ENCODE peak calls at places on chromosomes 13 and 19, in nine cellular contexts. One of them, this sample, is unnamed.

GRCh38 chr13:106528711-106529414 is 6.6 kb downstream of the EFNB2 start:
- DNase-seq in glutamatergic neuron: no peak
- DNase-seq in dorsolateral prefrontal cortex: no peak
- DNase-seq in bronchial epithelial cell: no peak
- DNase-seq in OCI-LY7: no peak
- DNase-seq in thoracic aorta: no peak
- DNase-seq in cardiac fibroblast: no peak
- DNase-seq in lower lobe of right lung: no peak
- DNase-seq in heart right ventricle: no peak
- DNase-seq in this sample: no peak

GRCh38 chr13:40984670-40985366 is 34.3 kb downstream of the ELF1 start:
- DNase-seq in thoracic aorta: no peak
- DNase-seq in dorsolateral prefrontal cortex: no peak
- DNase-seq in cardiac fibroblast: peak; percentile 50
- DNase-seq in glutamatergic neuron: no peak
- DNase-seq in heart right ventricle: no peak
- DNase-seq in OCI-LY7: peak; percentile 71
- DNase-seq in lower lobe of right lung: no peak
- DNase-seq in bronchial epithelial cell: peak; percentile 25
- DNase-seq in this sample: no peak

GRCh38 chr19:39154626-39155100 is 29.1 kb downstream of the PAK4 start:
- DNase-seq in heart right ventricle: no peak
- DNase-seq in OCI-LY7: no peak
- DNase-seq in bronchial epithelial cell: peak; percentile 74
- DNase-seq in cardiac fibroblast: no peak
- DNase-seq in dorsolateral prefrontal cortex: no peak
- DNase-seq in thoracic aorta: no peak
- DNase-seq in glutamatergic neuron: no peak
- DNase-seq in lower lobe of right lung: peak; percentile 84
- DNase-seq in this sample: peak; percentile 68

GRCh38 chr13:45718063-45718462 is 15.9 kb downstream of the CBY2 start:
- DNase-seq in glutamatergic neuron: no peak
- DNase-seq in bronchial epithelial cell: peak; percentile 36
- DNase-seq in cardiac fibroblast: peak; percentile 32
- DNase-seq in heart right ventricle: no peak
- DNase-seq in lower lobe of right lung: no peak
- DNase-seq in dorsolateral prefrontal cortex: no peak
- DNase-seq in thoracic aorta: no peak
- DNase-seq in OCI-LY7: peak; percentile 7
- DNase-seq in this sample: no peak

GRCh38 chr13:20993661-20994440 is 67.5 kb downstream of the LATS2 start:
- DNase-seq in dorsolateral prefrontal cortex: no peak
- DNase-seq in bronchial epithelial cell: peak; percentile 50
- DNase-seq in heart right ventricle: no peak
- DNase-seq in cardiac fibroblast: peak; percentile 74
- DNase-seq in thoracic aorta: no peak
- DNase-seq in lower lobe of right lung: no peak
- DNase-seq in OCI-LY7: no peak
- DNase-seq in glutamatergic neuron: no peak
- DNase-seq in this sample: no peak

GRCh38 chr19:40693150-40693788 is 2.8 kb upstream of the NUMBL start:
- DNase-seq in lower lobe of right lung: no peak
- DNase-seq in bronchial epithelial cell: no peak
- DNase-seq in OCI-LY7: no peak
- DNase-seq in heart right ventricle: no peak
- DNase-seq in glutamatergic neuron: no peak
- DNase-seq in dorsolateral prefrontal cortex: no peak
- DNase-seq in thoracic aorta: no peak
- DNase-seq in cardiac fibroblast: no peak
- DNase-seq in this sample: no peak

GRCh38 chr13:40599722-40600121 is 66.7 kb downstream of the FOXO1 start:
- DNase-seq in bronchial epithelial cell: no peak
- DNase-seq in lower lobe of right lung: no peak
- DNase-seq in heart right ventricle: no peak
- DNase-seq in cardiac fibroblast: no peak
- DNase-seq in dorsolateral prefrontal cortex: no peak
- DNase-seq in glutamatergic neuron: no peak
- DNase-seq in OCI-LY7: no peak
- DNase-seq in thoracic aorta: no peak
- DNase-seq in this sample: no peak

GRCh38 chr19:43576479-43576878 is 878 bp downstream of the PINLYP start:
- DNase-seq in lower lobe of right lung: no peak
- DNase-seq in OCI-LY7: no peak
- DNase-seq in bronchial epithelial cell: peak; percentile 18
- DNase-seq in glutamatergic neuron: no peak
- DNase-seq in dorsolateral prefrontal cortex: no peak
- DNase-seq in heart right ventricle: no peak
- DNase-seq in cardiac fibroblast: no peak
- DNase-seq in thoracic aorta: no peak
- DNase-seq in this sample: no peak

GRCh38 chr19:45352062-45352461 is 11.5 kb downstream of the KLC3 start:
- DNase-seq in heart right ventricle: no peak
- DNase-seq in cardiac fibroblast: no peak
- DNase-seq in dorsolateral prefrontal cortex: no peak
- DNase-seq in thoracic aorta: no peak
- DNase-seq in lower lobe of right lung: no peak
- DNase-seq in glutamatergic neuron: no peak
- DNase-seq in bronchial epithelial cell: no peak
- DNase-seq in OCI-LY7: no peak
- DNase-seq in this sample: no peak

GRCh38 chr19:45352914-45353796 is 12.6 kb downstream of the KLC3 start:
- DNase-seq in dorsolateral prefrontal cortex: no peak
- DNase-seq in thoracic aorta: no peak
- DNase-seq in OCI-LY7: no peak
- DNase-seq in glutamatergic neuron: no peak
- DNase-seq in heart right ventricle: no peak
- DNase-seq in bronchial epithelial cell: no peak
- DNase-seq in lower lobe of right lung: no peak
- DNase-seq in cardiac fibroblast: no peak
- DNase-seq in this sample: no peak

GRCh38 chr19:45350477-45351058 is 10.0 kb downstream of the KLC3 start:
- DNase-seq in glutamatergic neuron: no peak
- DNase-seq in heart right ventricle: no peak
- DNase-seq in lower lobe of right lung: no peak
- DNase-seq in thoracic aorta: no peak
- DNase-seq in OCI-LY7: no peak
- DNase-seq in bronchial epithelial cell: no peak
- DNase-seq in cardiac fibroblast: no peak
- DNase-seq in dorsolateral prefrontal cortex: no peak
- DNase-seq in this sample: no peak

GRCh38 chr19:45352471-45352870 is 11.9 kb downstream of the KLC3 start:
- DNase-seq in OCI-LY7: no peak
- DNase-seq in glutamatergic neuron: no peak
- DNase-seq in cardiac fibroblast: no peak
- DNase-seq in thoracic aorta: no peak
- DNase-seq in dorsolateral prefrontal cortex: no peak
- DNase-seq in lower lobe of right lung: no peak
- DNase-seq in bronchial epithelial cell: no peak
- DNase-seq in heart right ventricle: no peak
- DNase-seq in this sample: no peak

DNA sequence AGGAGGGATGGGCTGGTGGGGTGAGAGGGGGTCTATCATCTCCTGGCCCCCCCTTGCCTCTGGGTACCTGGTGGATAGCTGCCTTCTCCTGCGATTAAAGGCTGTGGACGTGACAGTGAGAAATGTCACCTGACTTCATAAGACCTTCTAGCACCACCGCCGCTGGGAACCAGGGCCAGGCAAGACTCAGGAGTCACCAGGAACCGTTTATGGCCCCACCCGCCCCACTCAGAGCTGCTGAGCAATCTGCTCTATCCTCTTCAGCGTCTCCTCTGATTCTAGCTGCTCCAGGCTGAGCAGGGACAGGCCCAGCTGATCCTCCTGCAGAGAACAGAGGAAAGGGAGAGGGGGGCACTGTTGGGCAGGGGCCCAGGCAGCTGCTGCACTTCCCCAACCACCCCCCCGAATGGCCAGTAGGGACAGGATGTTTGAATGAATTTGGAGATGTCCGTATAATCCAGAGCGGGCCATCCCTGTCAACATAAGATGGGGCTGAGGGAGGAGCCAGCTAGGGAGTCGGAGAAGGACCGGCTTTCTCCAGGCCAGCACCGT is 10.9 kb downstream of the KLC3 start:
- DNase-seq in bronchial epithelial cell: no peak
- DNase-seq in glutamatergic neuron: no peak
- DNase-seq in heart right ventricle: no peak
- DNase-seq in dorsolateral prefrontal cortex: no peak
- DNase-seq in cardiac fibroblast: no peak
- DNase-seq in OCI-LY7: no peak
- DNase-seq in thoracic aorta: no peak
- DNase-seq in lower lobe of right lung: no peak
- DNase-seq in this sample: no peak
- TF ChIP-seq CTCF in bronchial epithelial cell: no peak
- TF ChIP-seq CTCF in glutamatergic neuron: no peak
- TF ChIP-seq CTCF in heart right ventricle: no peak
- TF ChIP-seq CTCF in dorsolateral prefrontal cortex: no peak
- TF ChIP-seq CTCF in cardiac fibroblast: no peak
- TF ChIP-seq CTCF in OCI-LY7: no peak
- TF ChIP-seq CTCF in thoracic aorta: no peak
- TF ChIP-seq CTCF in lower lobe of right lung: no peak
- TF ChIP-seq CTCF in this sample: no peak

GRCh38 chr19:10566408-10566657 is 523 bp upstream of the KRI1 start:
- DNase-seq in heart right ventricle: no peak
- DNase-seq in lower lobe of right lung: no peak
- DNase-seq in thoracic aorta: no peak
- DNase-seq in glutamatergic neuron: no peak
- DNase-seq in dorsolateral prefrontal cortex: no peak
- DNase-seq in cardiac fibroblast: no peak
- DNase-seq in bronchial epithelial cell: no peak
- DNase-seq in OCI-LY7: no peak
- DNase-seq in this sample: no peak

GRCh38 chr19:10568444-10568825 is 344 bp downstream of the CDKN2D start:
- DNase-seq in lower lobe of right lung: peak; percentile 73
- DNase-seq in cardiac fibroblast: no peak
- DNase-seq in heart right ventricle: peak; percentile 26
- DNase-seq in glutamatergic neuron: no peak
- DNase-seq in bronchial epithelial cell: peak; percentile 33
- DNase-seq in OCI-LY7: peak; percentile 77
- DNase-seq in thoracic aorta: no peak
- DNase-seq in dorsolateral prefrontal cortex: peak; percentile 36
- DNase-seq in this sample: no peak

GRCh38 chr19:10566658-10567410 is 1.0 kb upstream of the KRI1 start:
- DNase-seq in OCI-LY7: peak; percentile 45
- DNase-seq in glutamatergic neuron: peak; percentile 56
- DNase-seq in lower lobe of right lung: no peak
- DNase-seq in thoracic aorta: no peak
- DNase-seq in cardiac fibroblast: no peak
- DNase-seq in heart right ventricle: no peak
- DNase-seq in dorsolateral prefrontal cortex: no peak
- DNase-seq in bronchial epithelial cell: no peak
- DNase-seq in this sample: no peak

GRCh38 chr19:10567696-10568443 is 909 bp downstream of the CDKN2D start:
- DNase-seq in lower lobe of right lung: no peak
- DNase-seq in heart right ventricle: no peak
- DNase-seq in glutamatergic neuron: no peak
- DNase-seq in dorsolateral prefrontal cortex: no peak
- DNase-seq in cardiac fibroblast: no peak
- DNase-seq in thoracic aorta: no peak
- DNase-seq in bronchial epithelial cell: no peak
- DNase-seq in OCI-LY7: no peak
- DNase-seq in this sample: no peak

DNA sequence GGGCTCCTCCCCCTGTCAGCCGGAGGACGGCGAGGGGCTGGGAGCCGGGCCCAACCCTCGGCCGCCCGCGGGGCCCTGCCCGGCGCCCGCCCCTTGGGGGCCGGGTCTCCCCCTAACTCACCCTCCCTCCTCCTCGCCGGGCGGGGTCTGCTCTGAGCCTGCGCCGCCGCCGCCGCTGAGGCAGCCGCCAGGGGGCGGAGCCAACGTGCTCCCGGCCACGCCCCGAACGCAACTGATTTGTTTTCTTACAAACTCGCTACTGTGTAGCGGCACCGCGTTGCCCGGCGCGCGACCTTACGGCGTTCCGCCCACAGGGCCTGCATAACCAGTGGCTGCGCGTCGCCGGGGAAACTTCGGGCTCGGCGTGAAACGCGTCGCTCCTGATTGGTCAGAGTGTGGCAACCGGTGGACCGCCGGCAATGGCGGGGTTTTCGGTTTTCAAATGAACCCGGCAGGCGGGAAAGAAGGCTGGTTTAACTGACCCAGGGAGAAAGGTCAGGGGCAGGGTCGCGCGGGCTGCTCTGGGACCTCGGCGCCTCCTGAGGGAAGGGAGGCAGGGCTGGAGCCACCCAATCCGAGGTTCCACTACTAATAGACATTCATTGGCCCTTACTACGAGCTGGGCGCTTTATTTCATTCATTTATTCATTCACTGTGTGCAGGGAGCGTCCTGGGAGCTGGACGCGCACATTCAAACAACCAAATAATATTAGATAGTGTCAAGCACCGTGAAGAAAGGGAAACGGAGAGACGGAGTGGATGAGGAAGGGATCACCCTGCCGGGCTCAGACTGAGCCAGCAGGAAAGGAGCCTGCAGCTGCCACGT is at the start of gene CDKN2D:
- DNase-seq in bronchial epithelial cell: peak; percentile 97
- DNase-seq in lower lobe of right lung: peak; percentile 100
- DNase-seq in dorsolateral prefrontal cortex: peak; percentile 100
- DNase-seq in glutamatergic neuron: peak; percentile 100
- DNase-seq in heart right ventricle: peak; percentile 100
- DNase-seq in cardiac fibroblast: peak; percentile 100
- DNase-seq in thoracic aorta: peak; percentile 97
- DNase-seq in OCI-LY7: peak; percentile 100
- DNase-seq in this sample: peak; percentile 99
- TF ChIP-seq CTCF in bronchial epithelial cell: peak; percentile 12
- TF ChIP-seq CTCF in lower lobe of right lung: peak; percentile 35
- TF ChIP-seq CTCF in dorsolateral prefrontal cortex: peak; percentile 81
- TF ChIP-seq CTCF in glutamatergic neuron: peak; percentile 67
- TF ChIP-seq CTCF in heart right ventricle: peak; percentile 33
- TF ChIP-seq CTCF in cardiac fibroblast: no peak
- TF ChIP-seq CTCF in thoracic aorta: peak; percentile 53
- TF ChIP-seq CTCF in OCI-LY7: no peak
- TF ChIP-seq CTCF in this sample: peak; percentile 74

DNA sequence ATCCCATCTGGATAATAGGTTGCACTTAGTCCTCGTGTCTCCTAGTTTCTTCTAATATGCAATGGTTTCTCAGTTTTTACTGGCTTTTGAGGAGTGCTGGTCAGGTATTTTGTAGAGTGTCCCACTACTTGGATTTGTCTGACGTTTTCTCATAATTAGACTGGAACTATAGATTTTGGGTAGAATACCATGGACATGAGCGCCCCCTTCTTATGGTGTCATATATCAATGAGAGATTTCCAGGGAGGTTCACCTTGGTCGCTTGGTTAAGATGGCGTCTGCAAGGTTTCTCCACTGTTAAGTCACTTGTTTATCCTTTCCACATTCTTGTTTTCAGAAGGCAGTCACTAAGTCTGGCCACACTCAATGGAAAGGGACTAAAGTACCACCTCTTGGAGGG is 6.7 kb downstream of the SOHLH2 start:
- DNase-seq in cardiac fibroblast: peak; percentile 17
- DNase-seq in OCI-LY7: no peak
- DNase-seq in heart right ventricle: no peak
- DNase-seq in glutamatergic neuron: no peak
- DNase-seq in thoracic aorta: no peak
- DNase-seq in dorsolateral prefrontal cortex: no peak
- DNase-seq in lower lobe of right lung: no peak
- DNase-seq in bronchial epithelial cell: no peak
- DNase-seq in this sample: no peak
- TF ChIP-seq CTCF in cardiac fibroblast: no peak
- TF ChIP-seq CTCF in OCI-LY7: peak; percentile 34
- TF ChIP-seq CTCF in heart right ventricle: peak; percentile 5
- TF ChIP-seq CTCF in glutamatergic neuron: no peak
- TF ChIP-seq CTCF in thoracic aorta: no peak
- TF ChIP-seq CTCF in dorsolateral prefrontal cortex: no peak
- TF ChIP-seq CTCF in lower lobe of right lung: no peak
- TF ChIP-seq CTCF in bronchial epithelial cell: no peak
- TF ChIP-seq CTCF in this sample: no peak

GRCh38 chr13:30856004-30856790 is 49.9 kb upstream of the MEDAG start:
- DNase-seq in cardiac fibroblast: no peak
- DNase-seq in dorsolateral prefrontal cortex: no peak
- DNase-seq in heart right ventricle: no peak
- DNase-seq in OCI-LY7: no peak
- DNase-seq in thoracic aorta: no peak
- DNase-seq in lower lobe of right lung: no peak
- DNase-seq in bronchial epithelial cell: peak; percentile 6
- DNase-seq in glutamatergic neuron: no peak
- DNase-seq in this sample: no peak

GRCh38 chr13:30859326-30859725 is 46.7 kb upstream of the MEDAG start:
- DNase-seq in lower lobe of right lung: no peak
- DNase-seq in glutamatergic neuron: no peak
- DNase-seq in thoracic aorta: no peak
- DNase-seq in dorsolateral prefrontal cortex: no peak
- DNase-seq in bronchial epithelial cell: peak; percentile 28
- DNase-seq in OCI-LY7: no peak
- DNase-seq in cardiac fibroblast: no peak
- DNase-seq in heart right ventricle: no peak
- DNase-seq in this sample: no peak

GRCh38 chr13:30855569-30855968 is 50.5 kb upstream of the MEDAG start:
- DNase-seq in lower lobe of right lung: no peak
- DNase-seq in thoracic aorta: no peak
- DNase-seq in OCI-LY7: no peak
- DNase-seq in glutamatergic neuron: no peak
- DNase-seq in heart right ventricle: no peak
- DNase-seq in bronchial epithelial cell: no peak
- DNase-seq in dorsolateral prefrontal cortex: no peak
- DNase-seq in cardiac fibroblast: no peak
- DNase-seq in this sample: no peak

GRCh38 chr13:30857636-30858035 is 48.4 kb upstream of the MEDAG start:
- DNase-seq in lower lobe of right lung: no peak
- DNase-seq in OCI-LY7: no peak
- DNase-seq in glutamatergic neuron: no peak
- DNase-seq in thoracic aorta: no peak
- DNase-seq in cardiac fibroblast: no peak
- DNase-seq in heart right ventricle: no peak
- DNase-seq in dorsolateral prefrontal cortex: no peak
- DNase-seq in bronchial epithelial cell: no peak
- DNase-seq in this sample: no peak

DNA sequence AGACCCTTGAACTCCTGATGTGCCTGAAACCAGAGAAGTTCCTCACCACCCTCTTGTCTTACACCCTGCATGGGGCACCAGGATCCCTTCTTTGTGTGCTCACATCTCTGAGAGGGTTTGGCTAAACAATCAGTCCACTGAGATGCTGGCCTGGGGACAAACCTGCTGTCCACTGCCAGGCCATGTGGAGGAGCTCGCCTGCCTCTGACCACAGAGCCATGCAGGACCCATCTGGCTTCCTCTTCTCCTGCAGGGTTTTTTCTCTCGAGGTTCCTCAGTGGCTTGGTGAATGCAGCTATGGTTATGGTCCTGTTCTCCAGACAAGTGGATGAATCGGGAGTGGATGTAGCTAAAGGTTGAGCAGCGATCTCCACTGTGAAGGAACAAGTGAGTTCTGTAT is 49.1 kb upstream of the MEDAG start:
- DNase-seq in heart right ventricle: no peak
- DNase-seq in OCI-LY7: no peak
- DNase-seq in lower lobe of right lung: no peak
- DNase-seq in thoracic aorta: no peak
- DNase-seq in glutamatergic neuron: no peak
- DNase-seq in bronchial epithelial cell: no peak
- DNase-seq in cardiac fibroblast: no peak
- DNase-seq in dorsolateral prefrontal cortex: no peak
- DNase-seq in this sample: no peak
- TF ChIP-seq CTCF in heart right ventricle: no peak
- TF ChIP-seq CTCF in OCI-LY7: no peak
- TF ChIP-seq CTCF in lower lobe of right lung: no peak
- TF ChIP-seq CTCF in thoracic aorta: no peak
- TF ChIP-seq CTCF in glutamatergic neuron: no peak
- TF ChIP-seq CTCF in bronchial epithelial cell: no peak
- TF ChIP-seq CTCF in cardiac fibroblast: no peak
- TF ChIP-seq CTCF in dorsolateral prefrontal cortex: no peak
- TF ChIP-seq CTCF in this sample: no peak